ENCODE peak calls at places on chromosome 6, in six cellular contexts. W is fibroblast of lung; Y is esophagus muscularis mucosa; J is MG63; Z is AG04450; B is CD8-positive, alpha-beta T cell. U is an unnamed sample.

GRCh38 chr6:52176550-52176949 is 9.6 kb upstream of the IL17A start:
- DNase-seq in W (no peak), Y (no peak), J (no peak), Z (no peak), B (peak), U (no peak)

GRCh38 chr6:42028234-42029061 is 21.9 kb upstream of the TAF8 start:
- DNase-seq in W (peak), Y (no peak), J (peak), Z (no peak), B (no peak), U (peak)

GRCh38 chr6:27617700-27618689 is 145.1 kb upstream of the ZNF184 start:
- DNase-seq in W (peak), Y (no peak), J (peak), Z (no peak), B (no peak), U (peak)

GRCh38 chr6:4134841-4135664 is at the start of gene ECI2:
- DNase-seq in W (no peak), Y (no peak), J (peak), Z (no peak), B (peak), U (no peak)

GRCh38 chr6:37483917-37484785 is 15.5 kb downstream of the CCDC167 start:
- DNase-seq in W (peak), Y (no peak), J (peak), Z (no peak), B (peak), U (peak)

GRCh38 chr6:137342607-137343186 is 123.5 kb upstream of the IFNGR1 start:
- DNase-seq in W (peak), Y (no peak), J (peak), Z (no peak), B (no peak), U (no peak)

GRCh38 chr6:163730496-163731210 is 316.1 kb downstream of the QKI start:
- DNase-seq in W (no peak), Y (no peak), J (no peak), Z (no peak), B (no peak), U (no peak)

GRCh38 chr6:56804996-56805395 is 149.9 kb upstream of the BEND6 start:
- DNase-seq in W (peak), Y (no peak), J (peak), Z (no peak), B (no peak), U (peak)

GRCh38 chr6:81713205-81713604 is 39.3 kb downstream of the TENT5A start:
- DNase-seq in W (no peak), Y (no peak), J (no peak), Z (no peak), B (no peak), U (no peak)

GRCh38 chr6:4185419-4185818 is 50.0 kb upstream of the ECI2 start:
- DNase-seq in W (no peak), Y (no peak), J (no peak), Z (no peak), B (no peak), U (peak)

GRCh38 chr6:24926192-24926591 is 9.6 kb downstream of the RIPOR2 start:
- DNase-seq in W (no peak), Y (peak), J (no peak), Z (no peak), B (no peak), U (no peak)

GRCh38 chr6:1987640-1988039 is 257.8 kb downstream of the GMDS start:
- DNase-seq in W (peak), Y (no peak), J (peak), Z (peak), B (no peak), U (peak)

GRCh38 chr6:104705095-104705707 is 154.5 kb downstream of the HACE1 start:
- DNase-seq in W (peak), Y (no peak), J (no peak), Z (peak), B (peak), U (peak)

GRCh38 chr6:33000053-33000452 is 9.3 kb downstream of the HLA-DOA start:
- DNase-seq in W (no peak), Y (no peak), J (no peak), Z (no peak), B (peak), U (no peak)

GRCh38 chr6:29590218-29590808 is 5.4 kb downstream of the OR2H2 start:
- DNase-seq in W (no peak), Y (no peak), J (no peak), Z (no peak), B (no peak), U (no peak)

GRCh38 chr6:29589423-29590048 is 4.6 kb downstream of the OR2H2 start:
- DNase-seq in W (peak), Y (no peak), J (peak), Z (peak), B (no peak), U (peak)

GRCh38 chr6:29596381-29596900 is 11.5 kb downstream of the OR2H2 start:
- DNase-seq in W (no peak), Y (no peak), J (no peak), Z (no peak), B (no peak), U (no peak)

GRCh38 chr6:29593199-29593598 is 8.3 kb downstream of the OR2H2 start:
- DNase-seq in W (no peak), Y (no peak), J (no peak), Z (no peak), B (no peak), U (no peak)

DNA sequence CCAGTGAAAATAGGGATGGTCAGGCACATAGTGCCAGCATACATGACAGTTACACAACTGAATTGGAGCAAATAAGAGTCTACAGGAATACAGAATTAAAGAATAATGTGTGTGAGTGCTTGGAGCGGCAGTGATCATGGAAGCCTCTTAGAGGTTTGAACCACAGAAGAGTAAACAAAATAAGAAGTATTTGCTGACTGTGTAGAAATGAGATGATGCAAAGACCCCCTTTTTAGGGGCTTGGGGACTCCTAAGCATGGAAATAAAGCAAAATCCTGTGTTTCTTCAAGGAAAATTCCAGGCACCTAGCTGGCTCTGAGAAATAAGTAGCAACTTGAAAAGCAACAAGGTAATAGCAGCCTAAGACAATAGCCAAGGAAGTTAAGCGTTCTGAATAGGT is 6.8 kb downstream of the OR2H2 start:
- DNase-seq in W (no peak), Y (no peak), J (no peak), Z (no peak), B (no peak), U (no peak)
- H3K4me3 ChIP-seq in W (no peak), Y (no peak), J (no peak), Z (no peak), B (no peak), U (no peak)

DNA sequence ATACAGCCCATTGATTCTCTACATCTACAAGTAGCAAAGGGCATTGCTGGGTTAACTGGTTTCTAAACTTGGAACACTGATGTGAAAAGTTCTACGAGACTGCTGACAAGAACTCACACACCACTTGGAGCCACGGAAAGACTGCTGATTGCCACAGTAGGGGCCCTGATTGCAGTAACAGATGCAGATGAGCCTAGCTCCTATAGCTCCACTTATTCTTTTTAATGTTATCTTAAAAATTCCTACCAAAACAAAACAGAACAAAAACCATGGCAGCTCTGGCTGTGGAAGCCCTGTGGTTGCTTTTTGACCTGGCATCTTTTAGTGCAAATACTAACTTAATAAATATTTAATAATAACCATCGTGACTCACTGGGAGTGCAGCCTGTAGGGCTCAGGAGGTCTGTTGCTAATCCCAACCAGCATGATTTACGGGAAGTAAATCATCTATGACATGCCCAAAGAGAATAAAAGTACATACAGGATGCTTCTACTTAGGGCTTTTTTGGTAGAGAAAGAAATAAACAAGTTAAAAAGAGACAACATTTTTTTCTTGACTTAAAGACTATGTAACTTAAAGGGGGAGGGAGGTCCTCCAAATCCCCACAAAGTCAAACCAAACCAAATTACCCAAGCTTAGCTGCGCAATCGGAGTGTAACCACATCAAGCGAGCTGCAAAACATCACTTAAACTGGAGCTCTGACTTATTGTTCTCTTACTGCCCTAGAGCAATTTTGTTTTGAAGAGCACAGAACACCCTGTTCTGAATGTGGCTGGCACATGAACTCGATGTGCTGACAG is 87.2 kb downstream of the FKBP5 start:
- DNase-seq in W (peak), Y (peak), J (peak), Z (peak), B (peak), U (peak)
- H3K4me3 ChIP-seq in W (peak), Y (peak), J (peak), Z (peak), B (peak), U (no peak)

DNA sequence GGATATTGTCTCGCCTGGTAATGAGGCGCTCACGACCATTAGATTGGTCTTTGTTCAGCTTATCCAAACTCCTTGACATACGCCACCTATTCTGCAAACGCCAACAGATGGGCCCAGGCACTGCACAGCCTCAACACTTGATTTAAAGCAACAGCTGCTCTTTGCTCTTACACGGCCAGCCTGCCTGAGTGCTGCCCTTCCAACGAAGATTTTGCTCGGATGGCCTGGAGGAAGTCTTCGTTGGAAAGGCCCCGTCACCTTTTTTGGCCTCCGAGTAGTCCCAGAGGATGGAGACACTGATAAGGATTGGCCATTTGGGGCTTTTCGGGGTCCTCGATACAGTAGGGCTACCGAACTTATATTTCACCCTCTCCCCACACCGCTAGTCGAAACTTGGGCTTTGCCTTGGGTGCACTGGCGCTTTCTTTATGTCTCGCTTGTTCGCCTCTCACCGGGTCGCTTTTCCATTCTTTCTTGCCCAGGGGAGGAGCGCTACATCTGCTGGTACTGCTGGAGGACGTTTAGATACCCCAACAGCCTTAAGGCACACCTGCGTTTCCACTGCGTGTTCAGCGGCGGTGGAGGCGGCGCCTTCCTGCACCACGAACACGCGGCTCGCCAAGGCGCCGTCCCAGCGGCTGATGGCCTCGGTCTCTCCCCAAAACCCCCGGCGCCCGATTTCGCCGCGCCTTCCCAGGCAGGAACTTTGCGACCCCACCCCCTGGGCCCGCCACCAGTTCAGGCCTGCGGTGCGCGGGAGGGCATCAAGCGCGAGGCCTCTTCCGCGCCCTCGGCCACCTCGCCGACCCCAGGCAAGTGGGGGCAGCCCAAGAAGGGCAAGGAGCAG is 6.1 kb downstream of the PRDM13 start:
- DNase-seq in W (no peak), Y (no peak), J (no peak), Z (no peak), B (no peak), U (no peak)
- H3K4me3 ChIP-seq in W (no peak), Y (peak), J (peak), Z (peak), B (peak), U (no peak)

DNA sequence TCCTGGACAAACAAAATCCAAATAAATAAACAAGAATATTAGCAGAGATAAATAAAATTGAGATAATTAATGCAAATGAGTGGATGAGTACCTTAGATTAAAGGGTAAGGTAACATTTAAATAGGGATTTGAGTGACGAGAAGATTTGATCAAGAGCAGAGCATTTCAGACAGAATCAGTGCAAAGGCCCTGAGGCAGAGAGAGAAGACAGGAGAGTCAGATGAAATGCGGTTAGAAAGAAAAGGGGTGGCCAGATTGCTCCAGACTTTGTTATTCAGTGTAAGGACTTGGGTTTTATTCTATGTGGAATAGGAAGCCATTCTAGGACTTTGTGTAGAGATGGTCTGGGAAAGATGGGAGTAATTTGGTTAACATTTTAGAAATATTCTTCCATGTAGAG is 10.0 kb downstream of the RNF182 start:
- DNase-seq in W (no peak), Y (no peak), J (no peak), Z (no peak), B (no peak), U (no peak)
- H3K4me3 ChIP-seq in W (no peak), Y (no peak), J (no peak), Z (no peak), B (no peak), U (no peak)

DNA sequence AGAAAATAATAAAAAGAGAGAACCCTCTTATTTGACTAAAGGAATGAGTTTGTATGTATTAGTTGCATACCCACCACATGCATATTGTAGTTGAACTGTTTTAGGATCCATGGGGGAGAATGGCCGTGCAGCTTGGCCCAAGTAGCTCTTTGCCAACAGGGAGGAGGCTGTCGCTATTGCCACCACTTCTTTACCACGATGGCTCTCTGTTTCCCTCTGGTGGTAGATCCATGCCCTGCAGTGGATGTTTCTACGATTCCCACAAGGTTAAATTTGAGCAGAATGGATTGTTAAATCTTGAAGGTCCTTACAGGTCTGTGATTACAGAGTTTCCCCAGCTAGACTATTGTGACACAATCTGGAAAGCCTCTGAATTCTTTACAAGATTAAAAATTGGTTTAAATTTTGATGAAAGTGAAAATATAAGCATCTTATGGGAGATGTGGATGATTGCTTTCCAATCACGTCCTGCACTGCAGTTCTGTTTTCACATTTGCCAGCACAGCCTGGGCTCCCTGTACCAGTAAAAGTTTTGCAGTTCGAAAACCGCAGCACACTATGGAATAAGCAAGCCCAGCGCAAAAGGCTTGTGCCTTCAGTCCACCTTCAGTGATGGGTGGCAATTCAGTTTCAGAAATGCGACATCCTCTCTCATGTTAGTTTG is 34.4 kb upstream of the FNDC1 start:
- DNase-seq in W (peak), Y (peak), J (peak), Z (no peak), B (peak), U (peak)
- H3K4me3 ChIP-seq in W (no peak), Y (no peak), J (no peak), Z (no peak), B (no peak), U (no peak)

U was measured in fibroblast of mammary gland.